ENCODE peak calls at places on chromosomes 11 and 22, in five cellular contexts. One of them, this sample, is unnamed.

GRCh38 chr11:69651834-69652620 is 11.1 kb downstream of the CCND1 start:
- DNase-seq in Kasumi-1: no peak
- DNase-seq in brain microvascular endothelial cell: no peak
- DNase-seq in stimulated activated CD4-positive, alpha-beta T cell treated with anti-CD3 and anti-CD28 coated beads, Interleukin-1b, Interleukin-23, amount 100 ng/mL, for 24 hours: no peak
- DNase-seq in G401: no peak
- DNase-seq in this sample: no peak

GRCh38 chr11:123702137-123702536 is 39.3 kb downstream of the ZNF202 start:
- DNase-seq in brain microvascular endothelial cell: peak
- DNase-seq in stimulated activated CD4-positive, alpha-beta T cell treated with anti-CD3 and anti-CD28 coated beads, Interleukin-1b, Interleukin-23, amount 100 ng/mL, for 24 hours: no peak
- DNase-seq in Kasumi-1: no peak
- DNase-seq in G401: no peak
- DNase-seq in this sample: no peak

GRCh38 chr11:44877908-44878459 is 72.7 kb downstream of the TP53I11 start:
- DNase-seq in brain microvascular endothelial cell: no peak
- DNase-seq in G401: no peak
- DNase-seq in stimulated activated CD4-positive, alpha-beta T cell treated with anti-CD3 and anti-CD28 coated beads, Interleukin-1b, Interleukin-23, amount 100 ng/mL, for 24 hours: no peak
- DNase-seq in Kasumi-1: no peak
- DNase-seq in this sample: no peak

GRCh38 chr11:62108971-62109391 is 14.8 kb upstream of the INCENP start:
- DNase-seq in stimulated activated CD4-positive, alpha-beta T cell treated with anti-CD3 and anti-CD28 coated beads, Interleukin-1b, Interleukin-23, amount 100 ng/mL, for 24 hours: no peak
- DNase-seq in Kasumi-1: peak
- DNase-seq in brain microvascular endothelial cell: peak
- DNase-seq in G401: no peak
- DNase-seq in this sample: no peak

GRCh38 chr11:70161043-70161625 is 42.0 kb upstream of the FADD start:
- DNase-seq in G401: no peak
- DNase-seq in brain microvascular endothelial cell: no peak
- DNase-seq in stimulated activated CD4-positive, alpha-beta T cell treated with anti-CD3 and anti-CD28 coated beads, Interleukin-1b, Interleukin-23, amount 100 ng/mL, for 24 hours: no peak
- DNase-seq in Kasumi-1: no peak
- DNase-seq in this sample: no peak

GRCh38 chr11:131185915-131186314 is 184.5 kb upstream of the NTM start:
- DNase-seq in Kasumi-1: no peak
- DNase-seq in brain microvascular endothelial cell: no peak
- DNase-seq in stimulated activated CD4-positive, alpha-beta T cell treated with anti-CD3 and anti-CD28 coated beads, Interleukin-1b, Interleukin-23, amount 100 ng/mL, for 24 hours: no peak
- DNase-seq in G401: no peak
- DNase-seq in this sample: no peak

GRCh38 chr22:50547231-50547851 is 1.6 kb downstream of the KLHDC7B start:
- DNase-seq in Kasumi-1: no peak
- DNase-seq in stimulated activated CD4-positive, alpha-beta T cell treated with anti-CD3 and anti-CD28 coated beads, Interleukin-1b, Interleukin-23, amount 100 ng/mL, for 24 hours: no peak
- DNase-seq in brain microvascular endothelial cell: no peak
- DNase-seq in G401: no peak
- DNase-seq in this sample: no peak

GRCh38 chr11:27472398-27473016 is at the start of gene LGR4:
- DNase-seq in G401: peak
- DNase-seq in Kasumi-1: peak
- DNase-seq in stimulated activated CD4-positive, alpha-beta T cell treated with anti-CD3 and anti-CD28 coated beads, Interleukin-1b, Interleukin-23, amount 100 ng/mL, for 24 hours: no peak
- DNase-seq in brain microvascular endothelial cell: peak
- DNase-seq in this sample: peak

GRCh38 chr11:534592-535518 is 521 bp downstream of the HRAS start:
- DNase-seq in Kasumi-1: peak
- DNase-seq in G401: no peak
- DNase-seq in stimulated activated CD4-positive, alpha-beta T cell treated with anti-CD3 and anti-CD28 coated beads, Interleukin-1b, Interleukin-23, amount 100 ng/mL, for 24 hours: no peak
- DNase-seq in brain microvascular endothelial cell: no peak
- DNase-seq in this sample: peak

GRCh38 chr11:64762277-64762915 is 2.6 kb upstream of the PYGM start:
- DNase-seq in stimulated activated CD4-positive, alpha-beta T cell treated with anti-CD3 and anti-CD28 coated beads, Interleukin-1b, Interleukin-23, amount 100 ng/mL, for 24 hours: no peak
- DNase-seq in brain microvascular endothelial cell: no peak
- DNase-seq in Kasumi-1: no peak
- DNase-seq in G401: peak
- DNase-seq in this sample: no peak

GRCh38 chr11:129143335-129143734 is 48.8 kb downstream of the ARHGAP32 start:
- DNase-seq in stimulated activated CD4-positive, alpha-beta T cell treated with anti-CD3 and anti-CD28 coated beads, Interleukin-1b, Interleukin-23, amount 100 ng/mL, for 24 hours: no peak
- DNase-seq in Kasumi-1: no peak
- DNase-seq in brain microvascular endothelial cell: peak
- DNase-seq in G401: no peak
- DNase-seq in this sample: peak

GRCh38 chr22:42862045-42862734 is 5.1 kb upstream of the ARFGAP3 start:
- DNase-seq in G401: no peak
- DNase-seq in stimulated activated CD4-positive, alpha-beta T cell treated with anti-CD3 and anti-CD28 coated beads, Interleukin-1b, Interleukin-23, amount 100 ng/mL, for 24 hours: no peak
- DNase-seq in brain microvascular endothelial cell: peak
- DNase-seq in Kasumi-1: no peak
- DNase-seq in this sample: no peak

GRCh38 chr11:128171496-128171895 is 415.9 kb downstream of the ETS1 start:
- DNase-seq in stimulated activated CD4-positive, alpha-beta T cell treated with anti-CD3 and anti-CD28 coated beads, Interleukin-1b, Interleukin-23, amount 100 ng/mL, for 24 hours: no peak
- DNase-seq in Kasumi-1: no peak
- DNase-seq in G401: no peak
- DNase-seq in brain microvascular endothelial cell: no peak
- DNase-seq in this sample: no peak

GRCh38 chr11:122809861-122810260 is 28.4 kb upstream of the CRTAM start:
- DNase-seq in G401: no peak
- DNase-seq in Kasumi-1: no peak
- DNase-seq in brain microvascular endothelial cell: no peak
- DNase-seq in stimulated activated CD4-positive, alpha-beta T cell treated with anti-CD3 and anti-CD28 coated beads, Interleukin-1b, Interleukin-23, amount 100 ng/mL, for 24 hours: no peak
- DNase-seq in this sample: no peak

GRCh38 chr22:43835736-43836135 is 23.6 kb upstream of the EFCAB6 start:
- DNase-seq in G401: no peak
- DNase-seq in Kasumi-1: no peak
- DNase-seq in stimulated activated CD4-positive, alpha-beta T cell treated with anti-CD3 and anti-CD28 coated beads, Interleukin-1b, Interleukin-23, amount 100 ng/mL, for 24 hours: no peak
- DNase-seq in brain microvascular endothelial cell: no peak
- DNase-seq in this sample: no peak

GRCh38 chr11:35185696-35186095 is 46.7 kb downstream of the CD44 start:
- DNase-seq in stimulated activated CD4-positive, alpha-beta T cell treated with anti-CD3 and anti-CD28 coated beads, Interleukin-1b, Interleukin-23, amount 100 ng/mL, for 24 hours: no peak
- DNase-seq in brain microvascular endothelial cell: peak
- DNase-seq in G401: no peak
- DNase-seq in Kasumi-1: no peak
- DNase-seq in this sample: no peak

GRCh38 chr11:127042445-127042844 is 41.9 kb upstream of the KIRREL3 start:
- DNase-seq in Kasumi-1: no peak
- DNase-seq in G401: no peak
- DNase-seq in stimulated activated CD4-positive, alpha-beta T cell treated with anti-CD3 and anti-CD28 coated beads, Interleukin-1b, Interleukin-23, amount 100 ng/mL, for 24 hours: no peak
- DNase-seq in brain microvascular endothelial cell: no peak
- DNase-seq in this sample: no peak

GRCh38 chr11:131737357-131737756 is 366.9 kb downstream of the NTM start:
- DNase-seq in G401: peak
- DNase-seq in brain microvascular endothelial cell: no peak
- DNase-seq in stimulated activated CD4-positive, alpha-beta T cell treated with anti-CD3 and anti-CD28 coated beads, Interleukin-1b, Interleukin-23, amount 100 ng/mL, for 24 hours: no peak
- DNase-seq in Kasumi-1: no peak
- DNase-seq in this sample: no peak

GRCh38 chr22:28481725-28482124 is 197.9 kb downstream of the TTC28 start:
- DNase-seq in Kasumi-1: no peak
- DNase-seq in brain microvascular endothelial cell: no peak
- DNase-seq in stimulated activated CD4-positive, alpha-beta T cell treated with anti-CD3 and anti-CD28 coated beads, Interleukin-1b, Interleukin-23, amount 100 ng/mL, for 24 hours: no peak
- DNase-seq in G401: no peak
- DNase-seq in this sample: no peak

GRCh38 chr11:86695391-86695790 is 23.0 kb upstream of the ME3 start:
- DNase-seq in stimulated activated CD4-positive, alpha-beta T cell treated with anti-CD3 and anti-CD28 coated beads, Interleukin-1b, Interleukin-23, amount 100 ng/mL, for 24 hours: no peak
- DNase-seq in brain microvascular endothelial cell: no peak
- DNase-seq in G401: no peak
- DNase-seq in Kasumi-1: no peak
- DNase-seq in this sample: no peak

GRCh38 chr11:61533039-61533375 is 24.5 kb downstream of the LRRC10B start:
- DNase-seq in stimulated activated CD4-positive, alpha-beta T cell treated with anti-CD3 and anti-CD28 coated beads, Interleukin-1b, Interleukin-23, amount 100 ng/mL, for 24 hours: no peak
- DNase-seq in Kasumi-1: no peak
- DNase-seq in G401: no peak
- DNase-seq in brain microvascular endothelial cell: no peak
- DNase-seq in this sample: no peak

GRCh38 chr11:96155627-96156378 is 187.2 kb downstream of the MAML2 start:
- DNase-seq in Kasumi-1: peak
- DNase-seq in stimulated activated CD4-positive, alpha-beta T cell treated with anti-CD3 and anti-CD28 coated beads, Interleukin-1b, Interleukin-23, amount 100 ng/mL, for 24 hours: peak
- DNase-seq in brain microvascular endothelial cell: peak
- DNase-seq in G401: peak
- DNase-seq in this sample: peak

GRCh38 chr11:45657496-45658260 is 7.7 kb downstream of the CHST1 start:
- DNase-seq in stimulated activated CD4-positive, alpha-beta T cell treated with anti-CD3 and anti-CD28 coated beads, Interleukin-1b, Interleukin-23, amount 100 ng/mL, for 24 hours: no peak
- DNase-seq in G401: no peak
- DNase-seq in Kasumi-1: no peak
- DNase-seq in brain microvascular endothelial cell: no peak
- DNase-seq in this sample: no peak

GRCh38 chr11:115718945-115719344 is 214.7 kb upstream of the CADM1 start:
- DNase-seq in G401: no peak
- DNase-seq in stimulated activated CD4-positive, alpha-beta T cell treated with anti-CD3 and anti-CD28 coated beads, Interleukin-1b, Interleukin-23, amount 100 ng/mL, for 24 hours: no peak
- DNase-seq in Kasumi-1: no peak
- DNase-seq in brain microvascular endothelial cell: no peak
- DNase-seq in this sample: no peak

GRCh38 chr22:37166675-37167066 is 17.0 kb upstream of the IL2RB start:
- DNase-seq in G401: peak
- DNase-seq in stimulated activated CD4-positive, alpha-beta T cell treated with anti-CD3 and anti-CD28 coated beads, Interleukin-1b, Interleukin-23, amount 100 ng/mL, for 24 hours: peak
- DNase-seq in brain microvascular endothelial cell: peak
- DNase-seq in Kasumi-1: peak
- DNase-seq in this sample: peak

GRCh38 chr11:124077266-124077665 is 36.1 kb upstream of the OR10G7 start:
- DNase-seq in Kasumi-1: no peak
- DNase-seq in stimulated activated CD4-positive, alpha-beta T cell treated with anti-CD3 and anti-CD28 coated beads, Interleukin-1b, Interleukin-23, amount 100 ng/mL, for 24 hours: no peak
- DNase-seq in brain microvascular endothelial cell: no peak
- DNase-seq in G401: no peak
- DNase-seq in this sample: no peak

GRCh38 chr11:123255909-123256308 is 60.9 kb upstream of the CLMP start:
- DNase-seq in stimulated activated CD4-positive, alpha-beta T cell treated with anti-CD3 and anti-CD28 coated beads, Interleukin-1b, Interleukin-23, amount 100 ng/mL, for 24 hours: no peak
- DNase-seq in Kasumi-1: no peak
- DNase-seq in brain microvascular endothelial cell: no peak
- DNase-seq in G401: peak
- DNase-seq in this sample: no peak

GRCh38 chr11:6735306-6735705 is 36.5 kb downstream of the OR2AG2 start:
- DNase-seq in stimulated activated CD4-positive, alpha-beta T cell treated with anti-CD3 and anti-CD28 coated beads, Interleukin-1b, Interleukin-23, amount 100 ng/mL, for 24 hours: no peak
- DNase-seq in Kasumi-1: peak
- DNase-seq in brain microvascular endothelial cell: no peak
- DNase-seq in G401: no peak
- DNase-seq in this sample: peak